ENCODE peak calls at places on chromosomes 4 and X, in ten cellular contexts. H, D, A, K, E, F, U, L, C and O are unnamed samples. For H3K27me3, the result is how much of the 10 kb centered on the place peaks cover.

GRCh38 chrX:148700021-148700420 is 199.6 kb downstream of the AFF2 start:
- DNase-seq in L (no peak), C (no peak), K (no peak), F (no peak), U (no peak), A (no peak), H (no peak), D (no peak), E (no peak), O (no peak)

GRCh38 chr4:117164338-117164737 is 79.0 kb upstream of the TRAM1L1 start:
- DNase-seq in U (no peak), L (no peak), F (no peak), E (no peak), K (no peak), D (no peak), H (no peak), A (no peak), C (no peak), O (no peak)

GRCh38 chrX:11349020-11349419 is 55.8 kb downstream of the AMELX start:
- DNase-seq in D (no peak), E (no peak), U (no peak), C (no peak), K (no peak), A (no peak), F (no peak), L (no peak), H (no peak), O (no peak)

GRCh38 chr4:1080961-1081688 is 32.2 kb downstream of the RNF212 start:
- DNase-seq in F (no peak), L (peak), C (no peak), H (no peak), A (no peak), K (no peak), E (no peak), D (no peak), U (no peak), O (no peak)

GRCh38 chr4:90328558-90328957 is 201.4 kb downstream of the CCSER1 start:
- DNase-seq in U (no peak), C (no peak), K (no peak), H (peak), D (no peak), L (no peak), E (no peak), A (peak), F (no peak), O (no peak)

GRCh38 chrX:150573702-150574101 is 5.3 kb downstream of the MTM1 start:
- DNase-seq in E (no peak), F (no peak), C (no peak), U (no peak), A (peak), K (no peak), L (no peak), D (no peak), H (no peak), O (no peak)

GRCh38 chr4:159435561-159436023 is 332.7 kb downstream of the RAPGEF2 start:
- DNase-seq in U (no peak), E (no peak), H (no peak), F (peak), A (no peak), C (no peak), L (no peak), K (no peak), D (no peak), O (no peak)

GRCh38 chrX:105282077-105282476 is 61.6 kb upstream of the TEX13A start:
- DNase-seq in E (no peak), H (no peak), F (no peak), L (no peak), C (no peak), U (no peak), K (no peak), D (no peak), A (no peak), O (no peak)

GRCh38 chr4:144171697-144172096 is 31.2 kb upstream of the GYPA start:
- DNase-seq in U (no peak), E (no peak), C (no peak), K (no peak), F (no peak), L (no peak), A (no peak), D (no peak), H (no peak), O (no peak)

GRCh38 chr4:22463179-22463578 is 52.7 kb downstream of the ADGRA3 start:
- DNase-seq in U (no peak), F (no peak), E (no peak), L (no peak), H (no peak), C (no peak), K (no peak), A (no peak), D (no peak), O (no peak)

GRCh38 chrX:106899841-106900240 is 3.3 kb downstream of the RIPPLY1 start:
- DNase-seq in C (no peak), L (no peak), F (no peak), H (no peak), D (no peak), E (no peak), K (no peak), U (no peak), A (no peak), O (no peak)

GRCh38 chrX:70762285-70762684 is 146.2 kb downstream of the TEX11 start:
- DNase-seq in E (no peak), D (no peak), U (no peak), K (no peak), C (no peak), A (no peak), L (no peak), F (no peak), H (no peak), O (no peak)

GRCh38 chr4:69717778-69718177 is 42.6 kb downstream of the SULT1B1 start:
- DNase-seq in F (no peak), H (no peak), U (no peak), K (no peak), C (no peak), L (no peak), A (no peak), D (no peak), E (no peak), O (no peak)

GRCh38 chr4:169314906-169315305 is 44.1 kb upstream of the SH3RF1 start:
- DNase-seq in K (no peak), C (peak), H (peak), E (peak), U (peak), A (peak), D (peak), L (no peak), F (peak), O (peak)

GRCh38 chr4:8238515-8239053 is 31.0 kb upstream of the HTRA3 start:
- DNase-seq in A (peak), L (no peak), F (peak), H (peak), U (no peak), D (no peak), C (no peak), K (no peak), E (no peak), O (no peak)

GRCh38 chr4:85556293-85556692 is 81.3 kb downstream of the ARHGAP24 start:
- DNase-seq in E (no peak), F (no peak), C (no peak), K (no peak), A (no peak), D (no peak), H (no peak), U (no peak), L (no peak), O (no peak)

GRCh38 chrX:131067846-131068745 is 9.9 kb downstream of the ARHGAP36 start:
- DNase-seq in C (no peak), L (no peak), U (no peak), A (no peak), D (no peak), F (no peak), E (no peak), K (no peak), H (peak), O (no peak)

GRCh38 chrX:137858106-137858505 is 292.2 kb downstream of the ZIC3 start:
- DNase-seq in C (no peak), L (no peak), E (no peak), D (no peak), U (no peak), F (no peak), H (no peak), A (no peak), K (no peak), O (no peak)

GRCh38 chrX:124030520-124030919 is 69.0 kb downstream of the STAG2 start:
- DNase-seq in E (no peak), F (no peak), C (no peak), A (no peak), U (no peak), K (no peak), L (no peak), D (no peak), H (no peak), O (no peak)

GRCh38 chr4:107058828-107059227 is 22.7 kb upstream of the DKK2 start:
- DNase-seq in C (no peak), L (no peak), K (no peak), U (no peak), A (no peak), H (no peak), F (no peak), E (no peak), D (no peak), O (no peak)

GRCh38 chrX:108312938-108313337 is 125.3 kb downstream of the COL4A6 start:
- DNase-seq in H (no peak), U (no peak), A (no peak), C (peak), F (no peak), L (no peak), D (no peak), K (no peak), E (peak), O (no peak)

GRCh38 chr4:150176559-150176958 is 98.3 kb downstream of the DCLK2 start:
- DNase-seq in K (no peak), U (peak), C (no peak), L (no peak), A (no peak), F (no peak), H (peak), E (no peak), D (no peak), O (no peak)

GRCh38 chr4:65777270-65777669 is 107.0 kb upstream of the EPHA5 start:
- DNase-seq in L (no peak), F (no peak), D (no peak), K (no peak), A (no peak), E (no peak), H (no peak), C (no peak), U (no peak), O (no peak)

GRCh38 chr4:87076690-87077358 is 142.0 kb downstream of the AFF1 start:
- DNase-seq in F (no peak), C (no peak), K (no peak), E (no peak), L (no peak), A (no peak), U (no peak), H (no peak), D (no peak), O (no peak)

GRCh38 chr4:188918787-188919186 is 779.5 kb downstream of the TRIML1 start:
- DNase-seq in U (no peak), E (no peak), K (no peak), C (no peak), F (no peak), D (no peak), L (no peak), A (no peak), H (no peak), O (no peak)

GRCh38 chrX:129983575-129984131 is 1.2 kb downstream of the BCORL1 start:
- DNase-seq in F (no peak), U (no peak), D (peak), E (no peak), C (peak), K (no peak), A (peak), H (peak), L (no peak), O (peak)

GRCh38 chr4:3387154-3387942 is 54.4 kb upstream of the HGFAC start:
- DNase-seq in A (no peak), F (no peak), L (no peak), U (no peak), D (peak), E (no peak), K (no peak), C (no peak), H (no peak), O (no peak)

GRCh38 chr4:138347561-138347960 is 105.4 kb upstream of the SLC7A11 start:
- DNase-seq in E (no peak), C (no peak), L (no peak), K (no peak), D (no peak), F (no peak), H (no peak), A (no peak), U (no peak), O (no peak)

GRCh38 chrX:85051627-85052026 is 48.0 kb downstream of the APOOL start:
- DNase-seq in F (no peak), C (no peak), U (no peak), E (no peak), K (no peak), A (no peak), H (no peak), L (no peak), D (no peak), O (no peak)

DNA sequence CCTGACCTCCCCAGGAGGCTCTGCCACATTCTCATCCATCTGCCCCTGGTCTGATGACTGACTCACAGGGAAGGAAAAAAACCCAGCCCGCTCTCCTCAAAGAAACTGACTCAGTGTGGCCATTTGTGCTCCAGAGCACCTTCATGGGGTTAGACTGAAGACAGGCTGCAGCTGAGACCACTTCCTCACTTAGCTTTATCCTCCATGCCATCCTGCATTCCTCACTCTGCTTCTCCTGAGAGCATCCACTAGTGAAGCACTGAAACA is 35.9 kb upstream of the HPSE start:
- DNase-seq in F (no peak), C (no peak), L (no peak), K (no peak), D (no peak), U (no peak), H (no peak), E (no peak), A (no peak), O (no peak)
- TF ChIP-seq EP300 in F (no peak), C (no peak), L (no peak), K (no peak), D (no peak), U (no peak), H (no peak), E (no peak), A (no peak), O (no peak)

GRCh38 chrX:18173494-18174180 is 47.0 kb downstream of the BEND2 start:
- DNase-seq in F (no peak), H (no peak), E (no peak), A (no peak), U (no peak), K (no peak), C (no peak), D (no peak), L (no peak), O (no peak)
- H3K27me3 ChIP-seq in F (under half), H (under half), E (under half), A (under half), U (under half), K (under half), C (under half), D (under half), L (under half), O (under half)

GRCh38 chr4:168183717-168184571 is 91.6 kb downstream of the ANXA10 start:
- DNase-seq in E (no peak), H (peak), F (peak), U (no peak), A (no peak), L (no peak), C (no peak), D (no peak), K (no peak), O (no peak)
- TF ChIP-seq EP300 in E (no peak), H (no peak), F (no peak), U (no peak), A (no peak), L (no peak), C (no peak), D (no peak), K (no peak), O (no peak)

DNA sequence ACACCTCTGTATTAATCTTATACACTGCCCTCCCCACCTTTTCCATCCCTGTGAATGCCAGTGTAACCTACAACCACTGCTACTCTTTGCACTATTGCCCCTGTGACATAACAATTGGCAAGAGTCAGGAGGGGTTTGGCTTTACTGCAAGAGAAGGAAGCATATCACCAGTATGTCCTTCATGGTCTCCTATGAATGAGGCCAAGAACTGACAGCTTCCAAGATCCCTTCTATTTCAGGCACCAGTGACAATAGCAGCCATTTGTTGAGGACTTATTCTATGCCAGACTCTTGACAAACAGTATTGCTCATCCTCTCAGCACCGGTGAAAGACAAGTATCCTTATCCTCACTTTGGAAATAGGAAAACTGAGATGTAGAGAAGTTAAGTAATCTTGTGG is 363.9 kb downstream of the MID1IP1 start:
- DNase-seq in H (no peak), A (no peak), F (no peak), L (no peak), E (no peak), C (no peak), K (no peak), U (no peak), D (no peak), O (no peak)
- H3K27me3 ChIP-seq in H (under half), A (under half), F (under half), L (under half), E (under half), C (under half), K (under half), U (under half), D (under half), O (under half)

GRCh38 chr4:40908297-40908696 is 158.5 kb downstream of the NSUN7 start:
- DNase-seq in C (peak), E (no peak), F (no peak), U (no peak), D (no peak), A (peak), K (peak), L (no peak), H (no peak), O (no peak)

GRCh38 chr4:40912455-40913055 is 162.8 kb downstream of the NSUN7 start:
- DNase-seq in H (no peak), U (no peak), C (no peak), F (no peak), A (no peak), D (no peak), L (no peak), K (no peak), E (no peak), O (no peak)

GRCh38 chr4:40908702-40909362 is 159.1 kb downstream of the NSUN7 start:
- DNase-seq in H (peak), F (peak), C (peak), U (no peak), A (peak), E (peak), D (peak), L (no peak), K (peak), O (peak)

GRCh38 chr4:40910706-40911105 is 161.0 kb downstream of the NSUN7 start:
- DNase-seq in D (no peak), A (no peak), L (no peak), H (no peak), U (no peak), F (no peak), C (no peak), E (no peak), K (no peak), O (no peak)

GRCh38 chr4:40909363-40909876 is 159.7 kb downstream of the NSUN7 start:
- DNase-seq in E (no peak), K (no peak), L (no peak), H (peak), D (no peak), A (no peak), F (no peak), U (no peak), C (no peak), O (no peak)
- TF ChIP-seq EP300 in E (no peak), K (no peak), L (no peak), H (peak), D (no peak), A (no peak), F (no peak), U (no peak), C (no peak), O (no peak)

DNA sequence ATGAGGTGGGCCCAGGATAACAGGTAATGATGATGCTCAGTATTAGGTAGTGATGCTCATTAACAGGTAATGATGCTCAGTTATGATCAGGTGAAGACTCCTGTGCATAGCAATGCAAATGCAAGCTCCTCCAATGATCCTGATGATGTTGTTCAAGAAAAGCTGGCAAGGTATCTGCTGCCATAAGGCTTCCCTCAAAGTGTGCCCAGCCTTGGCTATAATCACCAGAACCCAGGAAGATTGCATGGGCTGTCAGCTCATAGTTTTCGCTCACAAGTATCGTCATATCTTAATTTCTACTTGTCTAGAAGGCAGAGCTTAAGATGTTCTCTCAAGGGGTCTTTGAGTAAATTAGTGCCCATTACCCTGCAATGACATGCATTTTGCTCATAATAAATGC is 366.2 kb upstream of the CLNK start:
- DNase-seq in F (no peak), E (no peak), L (no peak), H (no peak), C (no peak), D (no peak), K (no peak), A (no peak), U (peak), O (no peak)
- H3K27me3 ChIP-seq in F (under half), E (under half), L (under half), H (under half), C (under half), D (under half), K (under half), A (under half), U (under half), O (under half)

GRCh38 chrX:17788439-17788838 is 51.1 kb downstream of the SCML1 start:
- DNase-seq in K (peak), C (peak), U (no peak), A (peak), L (no peak), E (peak), F (peak), D (peak), H (peak), O (peak)
- TF ChIP-seq EP300 in K (no peak), C (no peak), U (no peak), A (no peak), L (no peak), E (no peak), F (no peak), D (no peak), H (no peak), O (no peak)